ENCODE peak calls at places on chromosomes 1 and 21, in ten cellular contexts. M is lower lobe of right lung; P is tibial artery; E is CD4-positive, alpha-beta T cell; N is suprapubic skin; I is osteoblast; Y is CD8-positive, alpha-beta T cell; H is hepatocyte; K is HCT116; F is heart left ventricle. C is an unnamed sample.

GRCh38 chr1:155307247-155307740 is 1.4 kb upstream of the FDPS start:
- DNase-seq in I (no peak), M (no peak), H (peak), E (no peak), Y (no peak), K (no peak), F (no peak), N (no peak), P (no peak), C (no peak)

GRCh38 chr1:96688737-96689136 is 32.8 kb upstream of the PTBP2 start:
- DNase-seq in Y (no peak), M (no peak), E (no peak), F (no peak), K (no peak), I (no peak), P (no peak), H (peak), N (no peak), C (no peak)

GRCh38 chr1:40379785-40380452 is 6.4 kb downstream of the SMAP2 start:
- DNase-seq in F (no peak), Y (no peak), M (no peak), H (no peak), E (no peak), P (no peak), I (peak), N (no peak), K (no peak), C (no peak)

GRCh38 chr1:39720094-39720999 is 18.3 kb upstream of the PPIE start:
- DNase-seq in M (no peak), I (no peak), H (peak), N (no peak), K (peak), P (no peak), F (no peak), Y (peak), E (no peak), C (no peak)

GRCh38 chr1:240501115-240501514 is 110.8 kb downstream of the GREM2 start:
- DNase-seq in Y (no peak), P (no peak), N (no peak), M (no peak), E (no peak), K (no peak), I (no peak), H (no peak), F (no peak), C (no peak)

GRCh38 chr1:239368436-239369109 is 17.8 kb upstream of the CHRM3 start:
- DNase-seq in Y (no peak), E (no peak), N (no peak), P (no peak), I (peak), H (peak), K (no peak), F (no peak), M (no peak), C (no peak)

GRCh38 chr1:68148631-68149030 is 83.7 kb downstream of the WLS start:
- DNase-seq in E (no peak), I (no peak), M (no peak), K (no peak), Y (no peak), N (no peak), P (no peak), H (no peak), F (no peak), C (no peak)

GRCh38 chr1:160006312-160006940 is 25.4 kb downstream of the PIGM start:
- DNase-seq in M (peak), H (peak), I (peak), Y (peak), N (peak), E (peak), P (peak), F (peak), K (peak), C (peak)

GRCh38 chr1:164058192-164058591 is 500.8 kb upstream of the PBX1 start:
- DNase-seq in H (no peak), E (no peak), I (no peak), P (no peak), F (no peak), N (no peak), K (no peak), M (no peak), Y (no peak), C (no peak)

GRCh38 chr1:101236546-101237228 is at the start of gene S1PR1:
- DNase-seq in K (no peak), E (peak), F (peak), Y (peak), I (peak), N (peak), P (peak), H (peak), M (peak), C (peak)

GRCh38 chr1:225830823-225831222 is 20.9 kb downstream of the EPHX1 start:
- DNase-seq in E (no peak), I (no peak), F (no peak), M (no peak), Y (no peak), N (no peak), P (no peak), K (no peak), H (no peak), C (no peak)

GRCh38 chr1:10782491-10783244 is 13.8 kb downstream of the CASZ1 start:
- DNase-seq in E (no peak), N (no peak), H (no peak), Y (no peak), F (no peak), P (no peak), K (no peak), M (peak), I (peak), C (no peak)

GRCh38 chr21:17479606-17480005 is 33.2 kb upstream of the CXADR start:
- DNase-seq in H (no peak), K (no peak), E (no peak), I (peak), Y (no peak), P (no peak), F (no peak), N (no peak), M (no peak), C (no peak)

GRCh38 chr1:98661544-98662353 is at the start of gene SNX7:
- DNase-seq in E (no peak), M (peak), F (peak), K (peak), P (peak), Y (no peak), I (peak), H (peak), N (peak), C (peak)

GRCh38 chr1:156889802-156890585 is 3.5 kb upstream of the PEAR1 start:
- DNase-seq in I (peak), P (peak), Y (peak), M (peak), E (peak), K (peak), F (peak), N (peak), H (peak), C (peak)

GRCh38 chr1:95438213-95438948 is 204.4 kb downstream of the RWDD3 start:
- DNase-seq in K (no peak), N (no peak), Y (no peak), F (no peak), P (no peak), M (no peak), E (no peak), I (no peak), H (no peak), C (no peak)

GRCh38 chr1:193697105-193697762 is 510.8 kb upstream of the B3GALT2 start:
- DNase-seq in I (no peak), H (no peak), M (no peak), P (no peak), Y (no peak), E (no peak), K (no peak), F (no peak), N (no peak), C (no peak)

GRCh38 chr1:201240171-201240570 is 43.1 kb upstream of the PKP1 start:
- DNase-seq in K (no peak), M (no peak), H (no peak), E (no peak), Y (no peak), I (no peak), P (no peak), F (no peak), N (no peak), C (no peak)

GRCh38 chr1:101148987-101149386 is 87.8 kb upstream of the S1PR1 start:
- DNase-seq in H (no peak), N (no peak), M (no peak), P (peak), K (no peak), I (no peak), F (peak), E (no peak), Y (no peak), C (no peak)

GRCh38 chr1:150420560-150421265 is 56.8 kb downstream of the RPRD2 start:
- DNase-seq in P (no peak), F (no peak), H (no peak), K (no peak), M (no peak), Y (no peak), E (no peak), I (peak), N (no peak), C (no peak)

GRCh38 chr1:66489972-66490601 is 43.9 kb upstream of the SGIP1 start:
- DNase-seq in E (no peak), P (no peak), I (peak), H (no peak), Y (no peak), K (no peak), N (no peak), F (no peak), M (no peak), C (no peak)

GRCh38 chr1:212478467-212479025 is 45.8 kb downstream of the NENF start:
- DNase-seq in M (no peak), P (no peak), H (no peak), F (no peak), N (no peak), K (no peak), I (no peak), Y (no peak), E (no peak), C (no peak)
- TF ChIP-seq CTCF in M (no peak), P (no peak), H (no peak), F (no peak), N (no peak), K (no peak), I (no peak), Y (no peak), E (no peak), C (no peak)

DNA sequence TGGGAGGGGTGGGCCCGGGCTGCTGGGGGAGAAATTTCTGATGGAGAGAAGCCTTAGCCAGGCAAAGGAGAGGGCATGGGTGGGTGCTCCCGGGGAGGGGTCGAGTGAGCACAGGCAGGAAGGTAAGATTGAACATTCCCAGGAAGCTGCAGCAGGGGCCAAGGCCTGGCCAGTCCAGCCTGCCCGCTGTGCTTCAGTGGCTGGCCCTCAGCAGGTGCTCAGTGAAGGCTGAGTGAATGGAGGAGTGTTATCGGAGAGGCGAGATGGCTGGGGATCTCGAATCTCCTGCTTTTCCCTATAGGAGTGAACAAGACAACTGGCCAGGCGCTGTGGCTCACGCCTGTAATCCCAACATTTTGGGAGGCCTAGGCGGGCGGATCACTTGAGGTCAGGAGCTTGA is 20.9 kb downstream of the SPSB1 start:
- DNase-seq in F (no peak), E (no peak), P (no peak), Y (no peak), M (no peak), N (no peak), K (no peak), I (peak), H (no peak), C (no peak)
- H3K27ac ChIP-seq in F (peak), E (no peak), P (peak), Y (no peak), M (no peak), N (no peak), K (no peak), I (no peak), H (no peak), C (no peak)

DNA sequence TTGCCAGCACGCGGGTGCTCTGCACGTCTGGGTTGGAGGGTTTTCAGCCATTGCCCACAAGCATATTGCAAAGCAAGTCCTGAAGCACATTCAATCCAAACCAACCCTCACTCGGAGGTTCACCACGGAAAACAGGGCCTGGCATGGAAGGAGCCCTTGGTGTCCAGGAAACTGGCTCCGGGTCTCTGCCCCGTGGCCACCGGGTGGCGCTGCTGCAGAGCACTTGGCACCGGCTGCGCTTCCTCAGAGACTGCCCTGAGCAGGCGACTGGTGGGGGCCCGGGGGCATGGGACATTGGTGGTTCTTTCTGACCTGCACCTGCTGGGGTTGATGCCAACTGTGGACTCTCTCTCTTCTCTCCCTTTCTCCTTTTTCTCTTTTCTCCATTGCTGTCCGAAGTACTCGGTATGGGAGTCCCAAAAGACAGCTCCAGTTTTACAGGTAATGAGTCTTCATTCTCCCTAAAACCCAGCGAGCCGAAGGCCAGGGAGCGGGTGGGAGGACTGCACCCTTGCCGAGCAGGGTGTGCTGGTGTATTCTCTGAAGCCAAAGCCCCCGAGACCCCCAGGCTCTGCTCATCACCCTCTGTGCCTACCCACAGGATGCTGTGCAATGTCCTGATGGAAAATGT is 4.1 kb upstream of the KCNAB2 start:
- DNase-seq in N (no peak), Y (peak), K (no peak), M (peak), I (peak), H (peak), P (no peak), F (no peak), E (peak), C (no peak)
- TF ChIP-seq CTCF in N (no peak), Y (peak), K (peak), M (peak), I (peak), H (peak), P (no peak), F (peak), E (peak), C (peak)

GRCh38 chr1:87803395-87803794 is 474.7 kb downstream of the LMO4 start:
- DNase-seq in H (no peak), N (no peak), Y (no peak), K (no peak), E (no peak), P (no peak), F (no peak), M (no peak), I (no peak), C (no peak)

GRCh38 chr1:87805661-87806376 is 477.1 kb downstream of the LMO4 start:
- DNase-seq in H (peak), M (no peak), N (no peak), K (peak), Y (no peak), F (no peak), P (no peak), I (no peak), E (no peak), C (no peak)

GRCh38 chr1:87810166-87810565 is 481.5 kb downstream of the LMO4 start:
- DNase-seq in N (no peak), H (no peak), F (no peak), P (no peak), I (no peak), K (no peak), E (no peak), Y (no peak), M (no peak), C (no peak)

GRCh38 chr1:87804128-87804527 is 475.4 kb downstream of the LMO4 start:
- DNase-seq in E (no peak), N (no peak), M (no peak), I (no peak), K (no peak), H (no peak), P (no peak), F (no peak), Y (no peak), C (no peak)

DNA sequence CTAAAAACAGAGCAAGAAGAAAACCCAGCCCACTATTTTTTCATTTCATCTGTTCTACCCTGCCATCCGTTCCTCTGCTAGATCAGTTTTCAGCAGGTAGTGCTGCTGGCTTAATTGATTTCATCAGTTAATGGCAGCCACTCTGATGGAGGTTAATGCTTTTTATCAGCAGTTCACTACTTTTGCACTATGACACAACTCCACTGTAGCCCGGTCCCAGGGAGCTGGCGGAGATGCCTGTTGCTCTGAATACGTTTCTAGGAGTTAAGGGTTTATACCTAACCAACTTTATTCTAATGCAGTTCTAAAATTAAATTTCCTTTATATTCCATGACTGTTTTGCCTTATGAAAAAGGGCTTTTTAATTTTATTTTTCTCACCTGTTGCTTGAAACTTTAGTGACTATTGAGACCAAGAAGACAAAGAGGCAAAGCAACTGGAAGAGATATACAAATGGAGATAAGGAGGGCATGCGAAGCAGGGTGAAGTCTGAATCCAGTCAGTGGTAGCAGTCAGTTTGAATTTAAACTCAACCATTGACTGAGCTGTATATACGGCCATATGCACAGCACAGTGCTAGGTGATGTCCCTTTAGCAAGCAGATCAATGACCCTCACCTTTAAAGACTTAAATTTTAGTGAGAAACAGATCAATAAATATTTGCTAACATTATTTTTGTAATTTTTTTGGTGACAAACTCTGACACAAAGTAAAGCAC is 477.9 kb downstream of the LMO4 start:
- DNase-seq in F (no peak), Y (no peak), N (no peak), I (no peak), M (no peak), H (peak), K (no peak), P (no peak), E (no peak), C (no peak)
- H3K27ac ChIP-seq in F (peak), Y (no peak), N (no peak), I (no peak), M (no peak), H (peak), K (peak), P (peak), E (no peak), C (no peak)

GRCh38 chr21:39483917-39484316 is 32.1 kb downstream of the SH3BGR start:
- DNase-seq in P (no peak), F (no peak), K (no peak), M (no peak), N (no peak), E (no peak), I (no peak), Y (no peak), H (peak), C (no peak)
- TF ChIP-seq CTCF in P (no peak), F (no peak), K (no peak), M (no peak), N (no peak), E (no peak), I (no peak), Y (no peak), H (no peak), C (no peak)

GRCh38 chr1:207283421-207283820 is 38.1 kb upstream of the CD55 start:
- DNase-seq in Y (no peak), I (no peak), N (no peak), P (no peak), M (no peak), H (no peak), K (no peak), F (no peak), E (no peak), C (no peak)
- H3K27ac ChIP-seq in Y (no peak), I (no peak), N (no peak), P (no peak), M (no peak), H (peak), K (no peak), F (no peak), E (no peak), C (no peak)

DNA sequence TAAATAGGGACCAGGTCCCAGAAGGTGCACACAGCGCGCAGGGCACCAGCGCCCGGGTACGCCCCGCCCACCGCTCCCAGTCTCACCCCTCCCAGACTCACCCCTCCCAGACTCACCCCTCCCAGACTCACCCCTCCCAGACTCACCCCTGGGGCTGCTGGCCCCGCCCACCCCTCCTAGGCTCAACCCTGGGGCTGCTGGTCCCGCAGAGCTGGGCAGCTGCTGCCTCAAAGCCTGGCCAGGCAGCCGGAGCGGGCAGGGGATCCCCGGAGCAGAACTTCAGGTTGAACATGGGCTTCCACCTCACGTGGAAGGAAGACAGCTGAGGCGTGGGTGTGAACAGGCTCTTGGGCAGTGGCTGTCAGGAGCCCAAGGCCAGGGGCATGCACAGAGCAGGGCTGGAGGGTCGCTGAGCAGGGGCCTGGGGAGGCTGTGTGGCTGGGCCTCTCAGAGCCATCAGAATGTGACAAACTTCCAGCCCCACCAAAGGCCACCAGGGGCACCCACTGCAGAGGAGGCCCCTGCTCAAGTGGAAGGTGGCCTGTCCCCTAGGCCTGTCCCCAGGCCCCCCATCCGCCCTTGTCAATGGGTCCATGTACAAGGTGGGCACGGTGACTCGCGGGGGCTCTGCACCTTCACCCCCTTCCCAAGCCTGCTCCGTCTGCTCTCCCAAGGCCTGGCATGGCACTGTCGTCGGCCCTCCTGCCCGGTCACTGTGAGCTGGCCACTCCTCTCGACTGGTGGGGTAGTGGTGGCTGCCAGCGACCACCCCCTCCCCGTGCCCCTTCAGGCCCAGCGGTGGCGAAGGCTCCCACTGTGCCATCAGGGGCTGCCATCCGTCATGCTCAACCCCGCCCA is 20.4 kb upstream of the SUMO3 start:
- DNase-seq in M (no peak), N (no peak), E (no peak), H (no peak), F (no peak), K (no peak), Y (no peak), I (no peak), P (no peak), C (no peak)
- TF ChIP-seq CTCF in M (no peak), N (no peak), E (no peak), H (no peak), F (no peak), K (no peak), Y (no peak), I (no peak), P (no peak), C (no peak)

GRCh38 chr1:31762726-31763670 is 1.1 kb downstream of the ADGRB2 start:
- DNase-seq in E (peak), I (peak), K (no peak), Y (peak), N (no peak), H (peak), M (peak), P (peak), F (peak), C (no peak)

GRCh38 chr1:31763671-31764306 is 351 bp downstream of the ADGRB2 start:
- DNase-seq in H (no peak), M (no peak), I (peak), E (peak), P (no peak), K (no peak), F (no peak), Y (no peak), N (no peak), C (no peak)

GRCh38 chr1:31765516-31765915 is 1.4 kb upstream of the ADGRB2 start:
- DNase-seq in H (no peak), F (no peak), E (no peak), K (no peak), I (no peak), M (no peak), P (no peak), N (no peak), Y (no peak), C (no peak)

GRCh38 chr1:31765041-31765467 is 914 bp upstream of the ADGRB2 start:
- DNase-seq in Y (peak), E (no peak), F (no peak), I (no peak), P (no peak), K (no peak), H (no peak), N (no peak), M (no peak), C (no peak)

GRCh38 chr1:31764307-31765040 is at the start of gene ADGRB2:
- DNase-seq in I (peak), H (peak), K (no peak), F (no peak), P (no peak), Y (peak), E (peak), M (no peak), N (no peak), C (no peak)
- H3K27ac ChIP-seq in I (no peak), H (no peak), K (peak), F (no peak), P (no peak), Y (no peak), E (no peak), M (no peak), N (no peak), C (no peak)

C was measured in right atrium auricular region.